ENCODE peak calls at places on chromosome 21, in eight cellular contexts. Y is IMR-90; X is dorsolateral prefrontal cortex; C is activated CD8-positive, alpha-beta memory T cell treated with anti-CD3 and anti-CD28 coated beads for 48 hours; J is COR-L47; I is epithelial cell of esophagus; P is foreskin keratinocyte; N is T-cell. A is an unnamed sample.
A peak's percentile ranks its signal among the peaks of the same experiment; 100 is the strongest.

GRCh38 chr21:39061766-39062165 is 121.5 kb downstream of the PSMG1 start:
- DNase-seq in Y (no peak), X (no peak), C (no peak), J (no peak), I (no peak), P (no peak), N (no peak), A (no peak)

GRCh38 chr21:42308914-42309752 is 6.1 kb downstream of the TFF3 start:
- DNase-seq in Y (no peak), X (peak; percentile 10), C (no peak), J (no peak), I (no peak), P (no peak), N (no peak), A (no peak)

GRCh38 chr21:34897828-34898227 is 151.3 kb downstream of the RUNX1 start:
- DNase-seq in Y (no peak), X (no peak), C (no peak), J (no peak), I (no peak), P (no peak), N (no peak), A (no peak)

GRCh38 chr21:43926196-43926595 is 61.2 kb downstream of the AGPAT3 start:
- DNase-seq in Y (no peak), X (no peak), C (no peak), J (no peak), I (no peak), P (no peak), N (no peak), A (no peak)

GRCh38 chr21:38377165-38378093 is 120.6 kb downstream of the KCNJ15 start:
- DNase-seq in Y (no peak), X (no peak), C (no peak), J (no peak), I (peak; percentile 21), P (no peak), N (no peak), A (no peak)

GRCh38 chr21:41068411-41069304 is 99.3 kb upstream of the BACE2 start:
- DNase-seq in Y (peak; percentile 23), X (peak; percentile 82), C (peak; percentile 40), J (peak; percentile 93), I (peak; percentile 75), P (peak; percentile 37), N (peak; percentile 26), A (no peak)

GRCh38 chr21:15688809-15689208 is 41.0 kb upstream of the USP25 start:
- DNase-seq in Y (no peak), X (no peak), C (no peak), J (no peak), I (no peak), P (no peak), N (no peak), A (no peak)

GRCh38 chr21:45516071-45516670 is 26.1 kb downstream of the SLC19A1 start:
- DNase-seq in Y (no peak), X (no peak), C (no peak), J (no peak), I (no peak), P (no peak), N (no peak), A (no peak)

GRCh38 chr21:45256021-45256911 is 31.4 kb downstream of the POFUT2 start:
- DNase-seq in Y (no peak), X (no peak), C (no peak), J (no peak), I (no peak), P (no peak), N (no peak), A (no peak)

GRCh38 chr21:42636535-42636914 is 16.9 kb upstream of the PDE9A start:
- DNase-seq in Y (peak; percentile 61), X (no peak), C (no peak), J (no peak), I (peak; percentile 92), P (peak; percentile 69), N (no peak), A (peak; percentile 66)

GRCh38 chr21:45558044-45558721 is 15.9 kb upstream of the SLC19A1 start:
- DNase-seq in Y (no peak), X (peak; percentile 11), C (no peak), J (no peak), I (no peak), P (no peak), N (no peak), A (no peak)

GRCh38 chr21:17742940-17743592 is 76.1 kb downstream of the C21orf91 start:
- DNase-seq in Y (no peak), X (no peak), C (no peak), J (no peak), I (no peak), P (no peak), N (no peak), A (no peak)

A was measured in epithelial cell of prostate.